ENCODE peak calls at places on chromosomes 2 and 18, in nine cellular contexts. W, I, H, N, K, F, C, O and M are unnamed samples.

GRCh38 chr2:111176388-111176787 is 55.7 kb downstream of the BCL2L11 start:
- DNase-seq in W (no peak), I (no peak), H (no peak), N (no peak), K (no peak), F (no peak), C (no peak), O (no peak), M (no peak)

GRCh38 chr18:44744206-44745180 is 63.8 kb downstream of the SETBP1 start:
- DNase-seq in W (no peak), I (peak), H (peak), N (no peak), K (peak), F (no peak), C (no peak), O (no peak), M (peak)

GRCh38 chr2:44741507-44741906 is 200.0 kb upstream of the SIX3 start:
- DNase-seq in W (no peak), I (no peak), H (no peak), N (peak), K (no peak), F (no peak), C (no peak), O (no peak), M (no peak)

GRCh38 chr2:66445076-66445724 is 10.3 kb downstream of the MEIS1 start:
- DNase-seq in W (no peak), I (no peak), H (peak), N (no peak), K (peak), F (peak), C (peak), O (no peak), M (peak)

GRCh38 chr2:29420999-29421856 is 306.0 kb downstream of the CLIP4 start:
- DNase-seq in W (no peak), I (no peak), H (no peak), N (peak), K (no peak), F (no peak), C (no peak), O (no peak), M (no peak)

GRCh38 chr2:73104933-73105332 is 7.8 kb downstream of the RAB11FIP5 start:
- DNase-seq in W (no peak), I (no peak), H (no peak), N (no peak), K (no peak), F (no peak), C (no peak), O (no peak), M (no peak)

GRCh38 chr18:77223653-77224052 is 26.0 kb upstream of the GALR1 start:
- DNase-seq in W (no peak), I (no peak), H (no peak), N (peak), K (no peak), F (peak), C (no peak), O (no peak), M (no peak)

GRCh38 chr2:240387669-240388358 is 47.6 kb upstream of the GPC1 start:
- DNase-seq in W (peak), I (peak), H (peak), N (peak), K (peak), F (peak), C (peak), O (no peak), M (peak)

GRCh38 chr2:174176898-174177297 is 71.4 kb downstream of the OLA1 start:
- DNase-seq in W (no peak), I (no peak), H (no peak), N (peak), K (no peak), F (no peak), C (no peak), O (no peak), M (no peak)

GRCh38 chr18:54740146-54740844 is 88.0 kb upstream of the RAB27B start:
- DNase-seq in W (peak), I (no peak), H (no peak), N (peak), K (no peak), F (peak), C (no peak), O (no peak), M (no peak)

GRCh38 chr2:191836853-191837769 is 9.8 kb downstream of the CAVIN2 start:
- DNase-seq in W (no peak), I (no peak), H (peak), N (peak), K (no peak), F (no peak), C (no peak), O (no peak), M (peak)

GRCh38 chr18:40612356-40612755 is 1342.7 kb upstream of the PIK3C3 start:
- DNase-seq in W (no peak), I (no peak), H (no peak), N (no peak), K (no peak), F (no peak), C (no peak), O (no peak), M (no peak)

GRCh38 chr2:106960633-106961205 is 74.8 kb upstream of the ST6GAL2 start:
- DNase-seq in W (no peak), I (no peak), H (no peak), N (no peak), K (no peak), F (no peak), C (no peak), O (no peak), M (no peak)

GRCh38 chr2:113831156-113831555 is 58.7 kb upstream of the ACTR3 start:
- DNase-seq in W (peak), I (peak), H (no peak), N (peak), K (no peak), F (no peak), C (no peak), O (no peak), M (no peak)

GRCh38 chr2:29462293-29462692 is 347.1 kb downstream of the CLIP4 start:
- DNase-seq in W (no peak), I (no peak), H (no peak), N (peak), K (no peak), F (peak), C (no peak), O (no peak), M (no peak)

GRCh38 chr2:58006256-58006951 is 40.2 kb upstream of the VRK2 start:
- DNase-seq in W (no peak), I (no peak), H (no peak), N (no peak), K (no peak), F (no peak), C (no peak), O (no peak), M (no peak)

GRCh38 chr2:69521747-69522146 is 84.5 kb upstream of the NFU1 start:
- DNase-seq in W (no peak), I (no peak), H (no peak), N (no peak), K (no peak), F (no peak), C (no peak), O (no peak), M (no peak)

GRCh38 chr18:31206787-31207381 is 44.2 kb upstream of the DSC1 start:
- DNase-seq in W (peak), I (no peak), H (peak), N (no peak), K (no peak), F (no peak), C (peak), O (no peak), M (peak)

GRCh38 chr2:186561467-186562208 is 28.2 kb upstream of the ITGAV start:
- DNase-seq in W (peak), I (no peak), H (no peak), N (no peak), K (no peak), F (no peak), C (no peak), O (no peak), M (no peak)

GRCh38 chr2:20215183-20216040 is 9.5 kb downstream of the SDC1 start:
- DNase-seq in W (no peak), I (peak), H (no peak), N (no peak), K (no peak), F (no peak), C (no peak), O (no peak), M (no peak)

GRCh38 chr2:16151281-16151570 is 210.9 kb downstream of the MYCN start:
- DNase-seq in W (no peak), I (no peak), H (no peak), N (no peak), K (no peak), F (no peak), C (no peak), O (no peak), M (no peak)

GRCh38 chr2:6352906-6353515 is 512.7 kb downstream of the CMPK2 start:
- DNase-seq in W (peak), I (no peak), H (peak), N (no peak), K (no peak), F (peak), C (peak), O (peak), M (peak)

GRCh38 chr2:175929850-175930249 is 72.2 kb downstream of the LNPK start:
- DNase-seq in W (no peak), I (no peak), H (no peak), N (peak), K (no peak), F (no peak), C (no peak), O (no peak), M (no peak)

GRCh38 chr2:219687882-219688559 is 60.6 kb downstream of the SLC4A3 start:
- DNase-seq in W (no peak), I (no peak), H (no peak), N (no peak), K (no peak), F (no peak), C (no peak), O (no peak), M (no peak)

GRCh38 chr2:229153946-229154345 is 117.1 kb downstream of the PID1 start:
- DNase-seq in W (no peak), I (no peak), H (no peak), N (no peak), K (no peak), F (no peak), C (no peak), O (no peak), M (no peak)

GRCh38 chr2:16614314-16614860 is 51.2 kb downstream of the CYRIA start:
- DNase-seq in W (no peak), I (no peak), H (no peak), N (peak), K (no peak), F (no peak), C (no peak), O (no peak), M (no peak)

GRCh38 chr2:188269004-188269403 is 22.7 kb upstream of the GULP1 start:
- DNase-seq in W (no peak), I (no peak), H (no peak), N (no peak), K (no peak), F (no peak), C (no peak), O (no peak), M (no peak)

GRCh38 chr2:127590386-127591190 is 55.1 kb downstream of the MYO7B start:
- DNase-seq in W (no peak), I (no peak), H (no peak), N (no peak), K (no peak), F (no peak), C (no peak), O (no peak), M (no peak)
- H3K4me3 ChIP-seq in W (no peak), I (no peak), H (no peak), N (no peak), K (no peak), F (no peak), C (no peak), O (no peak), M (no peak)

GRCh38 chr2:86338778-86339295 is 1.4 kb upstream of the REEP1 start:
- DNase-seq in W (no peak), I (no peak), H (no peak), N (no peak), K (no peak), F (no peak), C (no peak), O (no peak), M (no peak)

GRCh38 chr2:86333378-86333777 is 4.0 kb downstream of the REEP1 start:
- DNase-seq in W (no peak), I (no peak), H (no peak), N (no peak), K (no peak), F (no peak), C (no peak), O (no peak), M (no peak)

GRCh38 chr2:86336350-86337234 is 834 bp downstream of the REEP1 start:
- DNase-seq in W (no peak), I (peak), H (peak), N (no peak), K (peak), F (no peak), C (no peak), O (no peak), M (no peak)

GRCh38 chr2:86337235-86338099 is at the start of gene REEP1:
- DNase-seq in W (no peak), I (peak), H (peak), N (no peak), K (peak), F (no peak), C (no peak), O (no peak), M (peak)

DNA sequence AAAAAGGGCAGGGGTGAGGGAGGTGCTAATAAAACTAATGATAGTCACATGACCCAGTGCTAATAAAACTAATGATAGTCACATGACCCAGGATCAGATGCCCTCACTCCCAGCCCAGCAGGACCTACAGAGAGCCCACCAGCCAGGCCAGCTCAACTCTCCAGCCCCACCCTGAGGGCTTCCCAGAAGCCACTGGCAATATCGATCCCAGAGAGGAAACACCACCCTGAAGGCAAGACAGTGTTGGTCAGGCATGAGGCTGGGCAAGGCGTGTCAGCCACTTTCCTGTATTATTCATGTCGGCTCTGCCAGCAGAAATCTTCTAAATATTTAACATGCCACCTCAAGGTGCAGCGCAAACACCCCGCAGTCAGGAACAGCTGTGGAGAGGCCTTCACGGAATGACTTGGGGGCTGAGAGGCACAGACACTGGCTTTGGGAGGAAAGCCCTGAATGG is 1.5 kb downstream of the REEP1 start:
- DNase-seq in W (no peak), I (no peak), H (no peak), N (no peak), K (no peak), F (no peak), C (no peak), O (no peak), M (no peak)
- H3K4me3 ChIP-seq in W (no peak), I (peak), H (no peak), N (no peak), K (no peak), F (no peak), C (no peak), O (no peak), M (peak)

GRCh38 chr18:62506495-62507143 is 16.2 kb upstream of the ZCCHC2 start:
- DNase-seq in W (no peak), I (no peak), H (no peak), N (no peak), K (no peak), F (no peak), C (no peak), O (no peak), M (no peak)

GRCh38 chr18:62510744-62511143 is 12.1 kb upstream of the ZCCHC2 start:
- DNase-seq in W (no peak), I (no peak), H (no peak), N (peak), K (no peak), F (no peak), C (no peak), O (no peak), M (no peak)

GRCh38 chr18:62500966-62501591 is 21.7 kb upstream of the ZCCHC2 start:
- DNase-seq in W (no peak), I (no peak), H (no peak), N (no peak), K (no peak), F (no peak), C (no peak), O (no peak), M (no peak)

GRCh38 chr18:62509779-62510178 is 13.0 kb upstream of the ZCCHC2 start:
- DNase-seq in W (no peak), I (no peak), H (no peak), N (no peak), K (no peak), F (no peak), C (no peak), O (no peak), M (no peak)

DNA sequence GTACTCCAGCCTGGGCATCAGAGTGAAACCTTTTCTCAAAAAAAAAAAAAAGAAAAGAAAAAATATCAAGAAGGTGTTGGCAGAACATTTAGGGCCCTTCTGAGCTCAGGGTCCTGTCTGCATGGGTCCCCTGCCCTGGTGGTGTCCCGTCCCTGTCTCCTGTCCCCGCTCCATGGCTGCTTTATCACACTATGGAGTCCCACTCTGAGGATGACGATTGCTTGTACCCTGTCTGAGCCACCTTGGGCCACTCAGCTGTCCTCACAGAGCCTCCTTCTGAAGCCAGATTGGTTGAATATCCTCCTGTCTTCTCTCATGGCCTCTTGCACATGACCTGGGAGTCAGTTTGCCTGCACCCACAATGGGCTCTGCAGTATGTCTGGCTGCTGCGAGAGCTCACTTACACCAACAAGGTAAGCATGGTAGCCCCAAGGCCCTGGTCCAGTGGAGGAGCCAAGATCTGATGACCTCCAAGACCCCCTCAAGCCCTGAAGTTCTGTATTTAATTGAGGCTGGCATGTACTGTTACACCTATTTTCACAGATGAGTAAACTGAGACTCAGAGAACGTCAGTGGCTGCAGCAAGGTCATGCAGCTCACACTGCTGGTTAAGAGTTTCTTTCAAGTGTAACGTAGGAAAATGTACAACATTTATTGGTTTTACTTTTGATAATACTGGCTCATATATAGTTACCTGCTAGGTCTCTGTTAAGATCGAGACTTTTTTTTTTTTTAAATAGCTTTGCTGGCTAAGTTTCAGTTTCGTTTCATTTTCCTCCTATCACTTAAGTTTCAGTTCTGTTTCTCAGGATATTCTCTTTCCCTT is 16.9 kb upstream of the ZCCHC2 start:
- DNase-seq in W (no peak), I (no peak), H (no peak), N (peak), K (no peak), F (peak), C (no peak), O (no peak), M (no peak)
- H3K4me3 ChIP-seq in W (peak), I (peak), H (peak), N (no peak), K (peak), F (peak), C (peak), O (no peak), M (peak)

GRCh38 chr2:63843093-63843492 is 1.4 kb downstream of the UGP2 start:
- DNase-seq in W (no peak), I (no peak), H (no peak), N (peak), K (no peak), F (no peak), C (no peak), O (no peak), M (no peak)

GRCh38 chr2:63845866-63846265 is 4.2 kb downstream of the UGP2 start:
- DNase-seq in W (no peak), I (no peak), H (no peak), N (no peak), K (no peak), F (no peak), C (no peak), O (no peak), M (no peak)

GRCh38 chr2:63843791-63844190 is 2.1 kb downstream of the UGP2 start:
- DNase-seq in W (no peak), I (no peak), H (no peak), N (no peak), K (no peak), F (peak), C (no peak), O (no peak), M (no peak)

GRCh38 chr2:63846487-63846886 is 4.8 kb downstream of the UGP2 start:
- DNase-seq in W (no peak), I (no peak), H (no peak), N (peak), K (no peak), F (no peak), C (no peak), O (no peak), M (no peak)

GRCh38 chr2:63844616-63845015 is 2.9 kb downstream of the UGP2 start:
- DNase-seq in W (no peak), I (no peak), H (no peak), N (no peak), K (no peak), F (no peak), C (no peak), O (no peak), M (no peak)
- H3K4me3 ChIP-seq in W (no peak), I (no peak), H (no peak), N (no peak), K (no peak), F (no peak), C (no peak), O (no peak), M (peak)

GRCh38 chr2:177611310-177611886 is 218.8 kb downstream of the AGPS start:
- DNase-seq in W (no peak), I (no peak), H (no peak), N (no peak), K (no peak), F (no peak), C (no peak), O (no peak), M (no peak)
- H3K4me3 ChIP-seq in W (no peak), I (no peak), H (no peak), N (no peak), K (no peak), F (no peak), C (no peak), O (no peak), M (no peak)

GRCh38 chr2:121284424-121285076 is 452 bp downstream of the TFCP2L1 start:
- DNase-seq in W (peak), I (no peak), H (no peak), N (no peak), K (no peak), F (no peak), C (peak), O (no peak), M (peak)
- H3K4me3 ChIP-seq in W (peak), I (peak), H (peak), N (no peak), K (peak), F (no peak), C (peak), O (peak), M (peak)

GRCh38 chr2:197189770-197190434 is 120.7 kb downstream of the ANKRD44 start:
- DNase-seq in W (no peak), I (no peak), H (no peak), N (no peak), K (no peak), F (no peak), C (no peak), O (peak), M (no peak)
- H3K4me3 ChIP-seq in W (no peak), I (no peak), H (no peak), N (no peak), K (no peak), F (no peak), C (no peak), O (no peak), M (no peak)

GRCh38 chr2:112485849-112486248 is 3.9 kb downstream of the TTL start:
- DNase-seq in W (no peak), I (no peak), H (no peak), N (no peak), K (no peak), F (no peak), C (no peak), O (no peak), M (no peak)
- H3K4me3 ChIP-seq in W (no peak), I (no peak), H (no peak), N (no peak), K (no peak), F (no peak), C (no peak), O (no peak), M (no peak)